ENCODE peak calls at places on chromosomes 3 and 15, in eight cellular contexts. One of them, this sample, is unnamed.

GRCh38 chr3:10365791-10366190 is 44.9 kb upstream of the SEC13 start:
- DNase-seq in NCI-H146: no peak
- DNase-seq in breast epithelium: no peak
- DNase-seq in SHP77: no peak
- DNase-seq in adrenal gland: no peak
- DNase-seq in stimulated activated CD8-positive, alpha-beta memory T cell treated with anti-CD3 and anti-CD28 coated beads, Interleukin-7, amount 100 ng/mL, for 4 hours: no peak
- DNase-seq in activated naive CD8-positive, alpha-beta T cell treated with anti-CD3 and anti-CD28 coated beads for 36 hours: no peak
- DNase-seq in HS-5: no peak
- DNase-seq in this sample: no peak

GRCh38 chr3:51799879-51800757 is 21.1 kb upstream of the IQCF6 start:
- DNase-seq in NCI-H146: peak
- DNase-seq in breast epithelium: no peak
- DNase-seq in SHP77: peak
- DNase-seq in adrenal gland: peak
- DNase-seq in stimulated activated CD8-positive, alpha-beta memory T cell treated with anti-CD3 and anti-CD28 coated beads, Interleukin-7, amount 100 ng/mL, for 4 hours: no peak
- DNase-seq in activated naive CD8-positive, alpha-beta T cell treated with anti-CD3 and anti-CD28 coated beads for 36 hours: no peak
- DNase-seq in HS-5: peak
- DNase-seq in this sample: peak

GRCh38 chr15:79212589-79213139 is 69.9 kb upstream of the ANKRD34C start:
- DNase-seq in NCI-H146: no peak
- DNase-seq in breast epithelium: no peak
- DNase-seq in SHP77: no peak
- DNase-seq in adrenal gland: no peak
- DNase-seq in stimulated activated CD8-positive, alpha-beta memory T cell treated with anti-CD3 and anti-CD28 coated beads, Interleukin-7, amount 100 ng/mL, for 4 hours: no peak
- DNase-seq in activated naive CD8-positive, alpha-beta T cell treated with anti-CD3 and anti-CD28 coated beads for 36 hours: no peak
- DNase-seq in HS-5: no peak
- DNase-seq in this sample: no peak

GRCh38 chr3:154384504-154384903 is 45.5 kb downstream of the GPR149 start:
- DNase-seq in NCI-H146: no peak
- DNase-seq in breast epithelium: no peak
- DNase-seq in SHP77: no peak
- DNase-seq in adrenal gland: no peak
- DNase-seq in stimulated activated CD8-positive, alpha-beta memory T cell treated with anti-CD3 and anti-CD28 coated beads, Interleukin-7, amount 100 ng/mL, for 4 hours: no peak
- DNase-seq in activated naive CD8-positive, alpha-beta T cell treated with anti-CD3 and anti-CD28 coated beads for 36 hours: no peak
- DNase-seq in HS-5: no peak
- DNase-seq in this sample: no peak

GRCh38 chr3:46692566-46692983 is 904 bp downstream of the ALS2CL start:
- DNase-seq in NCI-H146: peak
- DNase-seq in breast epithelium: peak
- DNase-seq in SHP77: no peak
- DNase-seq in adrenal gland: peak
- DNase-seq in stimulated activated CD8-positive, alpha-beta memory T cell treated with anti-CD3 and anti-CD28 coated beads, Interleukin-7, amount 100 ng/mL, for 4 hours: no peak
- DNase-seq in activated naive CD8-positive, alpha-beta T cell treated with anti-CD3 and anti-CD28 coated beads for 36 hours: no peak
- DNase-seq in HS-5: no peak
- DNase-seq in this sample: no peak

GRCh38 chr15:96330450-96331140 is at the start of gene NR2F2:
- DNase-seq in NCI-H146: peak
- DNase-seq in breast epithelium: peak
- DNase-seq in SHP77: peak
- DNase-seq in adrenal gland: peak
- DNase-seq in stimulated activated CD8-positive, alpha-beta memory T cell treated with anti-CD3 and anti-CD28 coated beads, Interleukin-7, amount 100 ng/mL, for 4 hours: no peak
- DNase-seq in activated naive CD8-positive, alpha-beta T cell treated with anti-CD3 and anti-CD28 coated beads for 36 hours: peak
- DNase-seq in HS-5: peak
- DNase-seq in this sample: peak

GRCh38 chr3:15519096-15519495 is 2.4 kb downstream of the COLQ start:
- DNase-seq in NCI-H146: no peak
- DNase-seq in breast epithelium: no peak
- DNase-seq in SHP77: no peak
- DNase-seq in adrenal gland: no peak
- DNase-seq in stimulated activated CD8-positive, alpha-beta memory T cell treated with anti-CD3 and anti-CD28 coated beads, Interleukin-7, amount 100 ng/mL, for 4 hours: no peak
- DNase-seq in activated naive CD8-positive, alpha-beta T cell treated with anti-CD3 and anti-CD28 coated beads for 36 hours: no peak
- DNase-seq in HS-5: no peak
- DNase-seq in this sample: no peak

GRCh38 chr3:18812316-18812715 is 336.0 kb upstream of the KCNH8 start:
- DNase-seq in NCI-H146: no peak
- DNase-seq in breast epithelium: no peak
- DNase-seq in SHP77: no peak
- DNase-seq in adrenal gland: peak
- DNase-seq in stimulated activated CD8-positive, alpha-beta memory T cell treated with anti-CD3 and anti-CD28 coated beads, Interleukin-7, amount 100 ng/mL, for 4 hours: no peak
- DNase-seq in activated naive CD8-positive, alpha-beta T cell treated with anti-CD3 and anti-CD28 coated beads for 36 hours: no peak
- DNase-seq in HS-5: no peak
- DNase-seq in this sample: no peak

GRCh38 chr3:94616833-94617232 is 554.0 kb downstream of the NSUN3 start:
- DNase-seq in NCI-H146: no peak
- DNase-seq in breast epithelium: no peak
- DNase-seq in SHP77: no peak
- DNase-seq in adrenal gland: no peak
- DNase-seq in stimulated activated CD8-positive, alpha-beta memory T cell treated with anti-CD3 and anti-CD28 coated beads, Interleukin-7, amount 100 ng/mL, for 4 hours: no peak
- DNase-seq in activated naive CD8-positive, alpha-beta T cell treated with anti-CD3 and anti-CD28 coated beads for 36 hours: no peak
- DNase-seq in HS-5: peak
- DNase-seq in this sample: no peak

GRCh38 chr15:37902126-37902525 is 32.3 kb upstream of the TMCO5A start:
- DNase-seq in NCI-H146: no peak
- DNase-seq in breast epithelium: no peak
- DNase-seq in SHP77: no peak
- DNase-seq in adrenal gland: no peak
- DNase-seq in stimulated activated CD8-positive, alpha-beta memory T cell treated with anti-CD3 and anti-CD28 coated beads, Interleukin-7, amount 100 ng/mL, for 4 hours: no peak
- DNase-seq in activated naive CD8-positive, alpha-beta T cell treated with anti-CD3 and anti-CD28 coated beads for 36 hours: no peak
- DNase-seq in HS-5: no peak
- DNase-seq in this sample: no peak

GRCh38 chr3:180855364-180855763 is 57.1 kb upstream of the FXR1 start:
- DNase-seq in NCI-H146: peak
- DNase-seq in breast epithelium: no peak
- DNase-seq in SHP77: peak
- DNase-seq in adrenal gland: no peak
- DNase-seq in stimulated activated CD8-positive, alpha-beta memory T cell treated with anti-CD3 and anti-CD28 coated beads, Interleukin-7, amount 100 ng/mL, for 4 hours: no peak
- DNase-seq in activated naive CD8-positive, alpha-beta T cell treated with anti-CD3 and anti-CD28 coated beads for 36 hours: no peak
- DNase-seq in HS-5: no peak
- DNase-seq in this sample: no peak

GRCh38 chr3:177610262-177610661 is 413.0 kb upstream of the TBL1XR1 start:
- DNase-seq in NCI-H146: no peak
- DNase-seq in breast epithelium: no peak
- DNase-seq in SHP77: no peak
- DNase-seq in adrenal gland: no peak
- DNase-seq in stimulated activated CD8-positive, alpha-beta memory T cell treated with anti-CD3 and anti-CD28 coated beads, Interleukin-7, amount 100 ng/mL, for 4 hours: no peak
- DNase-seq in activated naive CD8-positive, alpha-beta T cell treated with anti-CD3 and anti-CD28 coated beads for 36 hours: no peak
- DNase-seq in HS-5: no peak
- DNase-seq in this sample: no peak

GRCh38 chr3:38834110-38834509 is 18.1 kb upstream of the SCN10A start:
- DNase-seq in NCI-H146: no peak
- DNase-seq in breast epithelium: no peak
- DNase-seq in SHP77: no peak
- DNase-seq in adrenal gland: peak
- DNase-seq in stimulated activated CD8-positive, alpha-beta memory T cell treated with anti-CD3 and anti-CD28 coated beads, Interleukin-7, amount 100 ng/mL, for 4 hours: no peak
- DNase-seq in activated naive CD8-positive, alpha-beta T cell treated with anti-CD3 and anti-CD28 coated beads for 36 hours: peak
- DNase-seq in HS-5: peak
- DNase-seq in this sample: no peak

GRCh38 chr3:172646439-172647015 is 64.3 kb downstream of the NCEH1 start:
- DNase-seq in NCI-H146: peak
- DNase-seq in breast epithelium: no peak
- DNase-seq in SHP77: peak
- DNase-seq in adrenal gland: peak
- DNase-seq in stimulated activated CD8-positive, alpha-beta memory T cell treated with anti-CD3 and anti-CD28 coated beads, Interleukin-7, amount 100 ng/mL, for 4 hours: no peak
- DNase-seq in activated naive CD8-positive, alpha-beta T cell treated with anti-CD3 and anti-CD28 coated beads for 36 hours: no peak
- DNase-seq in HS-5: no peak
- DNase-seq in this sample: no peak

GRCh38 chr15:101396484-101397261 is 92.8 kb downstream of the PCSK6 start:
- DNase-seq in NCI-H146: no peak
- DNase-seq in breast epithelium: no peak
- DNase-seq in SHP77: no peak
- DNase-seq in adrenal gland: no peak
- DNase-seq in stimulated activated CD8-positive, alpha-beta memory T cell treated with anti-CD3 and anti-CD28 coated beads, Interleukin-7, amount 100 ng/mL, for 4 hours: no peak
- DNase-seq in activated naive CD8-positive, alpha-beta T cell treated with anti-CD3 and anti-CD28 coated beads for 36 hours: no peak
- DNase-seq in HS-5: no peak
- DNase-seq in this sample: no peak

GRCh38 chr3:42369832-42370231 is 40.6 kb downstream of the LYZL4 start:
- DNase-seq in NCI-H146: no peak
- DNase-seq in breast epithelium: no peak
- DNase-seq in SHP77: no peak
- DNase-seq in adrenal gland: no peak
- DNase-seq in stimulated activated CD8-positive, alpha-beta memory T cell treated with anti-CD3 and anti-CD28 coated beads, Interleukin-7, amount 100 ng/mL, for 4 hours: no peak
- DNase-seq in activated naive CD8-positive, alpha-beta T cell treated with anti-CD3 and anti-CD28 coated beads for 36 hours: no peak
- DNase-seq in HS-5: no peak
- DNase-seq in this sample: no peak

GRCh38 chr3:98986073-98986472 is 84.6 kb upstream of the DCBLD2 start:
- DNase-seq in NCI-H146: no peak
- DNase-seq in breast epithelium: no peak
- DNase-seq in SHP77: no peak
- DNase-seq in adrenal gland: no peak
- DNase-seq in stimulated activated CD8-positive, alpha-beta memory T cell treated with anti-CD3 and anti-CD28 coated beads, Interleukin-7, amount 100 ng/mL, for 4 hours: no peak
- DNase-seq in activated naive CD8-positive, alpha-beta T cell treated with anti-CD3 and anti-CD28 coated beads for 36 hours: no peak
- DNase-seq in HS-5: peak
- DNase-seq in this sample: no peak

GRCh38 chr3:18127181-18127863 is 297.8 kb downstream of the SATB1 start:
- DNase-seq in NCI-H146: no peak
- DNase-seq in breast epithelium: no peak
- DNase-seq in SHP77: no peak
- DNase-seq in adrenal gland: no peak
- DNase-seq in stimulated activated CD8-positive, alpha-beta memory T cell treated with anti-CD3 and anti-CD28 coated beads, Interleukin-7, amount 100 ng/mL, for 4 hours: no peak
- DNase-seq in activated naive CD8-positive, alpha-beta T cell treated with anti-CD3 and anti-CD28 coated beads for 36 hours: no peak
- DNase-seq in HS-5: no peak
- DNase-seq in this sample: peak

GRCh38 chr3:105606052-105606451 is 239.3 kb downstream of the ALCAM start:
- DNase-seq in NCI-H146: no peak
- DNase-seq in breast epithelium: no peak
- DNase-seq in SHP77: no peak
- DNase-seq in adrenal gland: no peak
- DNase-seq in stimulated activated CD8-positive, alpha-beta memory T cell treated with anti-CD3 and anti-CD28 coated beads, Interleukin-7, amount 100 ng/mL, for 4 hours: no peak
- DNase-seq in activated naive CD8-positive, alpha-beta T cell treated with anti-CD3 and anti-CD28 coated beads for 36 hours: no peak
- DNase-seq in HS-5: no peak
- DNase-seq in this sample: no peak

GRCh38 chr3:143988306-143988705 is 16.7 kb downstream of the DIPK2A start:
- DNase-seq in NCI-H146: no peak
- DNase-seq in breast epithelium: no peak
- DNase-seq in SHP77: no peak
- DNase-seq in adrenal gland: no peak
- DNase-seq in stimulated activated CD8-positive, alpha-beta memory T cell treated with anti-CD3 and anti-CD28 coated beads, Interleukin-7, amount 100 ng/mL, for 4 hours: no peak
- DNase-seq in activated naive CD8-positive, alpha-beta T cell treated with anti-CD3 and anti-CD28 coated beads for 36 hours: no peak
- DNase-seq in HS-5: no peak
- DNase-seq in this sample: no peak

GRCh38 chr15:81939604-81940440 is 106.0 kb downstream of the MEX3B start:
- DNase-seq in NCI-H146: peak
- DNase-seq in breast epithelium: no peak
- DNase-seq in SHP77: peak
- DNase-seq in adrenal gland: no peak
- DNase-seq in stimulated activated CD8-positive, alpha-beta memory T cell treated with anti-CD3 and anti-CD28 coated beads, Interleukin-7, amount 100 ng/mL, for 4 hours: no peak
- DNase-seq in activated naive CD8-positive, alpha-beta T cell treated with anti-CD3 and anti-CD28 coated beads for 36 hours: no peak
- DNase-seq in HS-5: no peak
- DNase-seq in this sample: peak

This sample was measured in GM13976.